ENCODE peak calls at places on chromosomes 5 and 9, in seven cellular contexts. W is choroid plexus epithelial cell, J is mammary epithelial cell, T is hepatocyte, Y is tibial artery, Z is astrocyte of the cerebellum, L is stomach. P is an unnamed sample.

GRCh38 chr9:17521456-17521855 is 57.4 kb upstream of the SH3GL2 start:
- DNase-seq in L (no peak), J (no peak), W (no peak), Z (no peak), T (no peak), Y (no peak), P (no peak)

GRCh38 chr5:37575541-37576489 is 196.7 kb downstream of the WDR70 start:
- DNase-seq in Y (no peak), Z (no peak), T (peak), L (no peak), J (no peak), W (peak), P (no peak)

GRCh38 chr9:3993783-3994182 is 306.1 kb downstream of the GLIS3 start:
- DNase-seq in J (no peak), L (no peak), T (no peak), W (no peak), Y (no peak), Z (no peak), P (no peak)

GRCh38 chr5:115419794-115420585 is 123.5 kb upstream of the CCDC112 start:
- DNase-seq in L (no peak), Z (peak), J (peak), T (peak), Y (no peak), W (peak), P (no peak)

GRCh38 chr5:75337366-75338021 is 474 bp downstream of the HMGCR start:
- DNase-seq in Z (no peak), T (peak), W (no peak), Y (peak), J (peak), L (peak), P (peak)

GRCh38 chr5:103562453-103563157 is at the start of gene NUDT12:
- DNase-seq in Z (peak), J (peak), Y (peak), W (peak), L (peak), T (peak), P (peak)

GRCh38 chr9:6450641-6451375 is 37.8 kb downstream of the UHRF2 start:
- DNase-seq in W (peak), Z (no peak), J (no peak), Y (no peak), L (no peak), T (no peak), P (no peak)

GRCh38 chr9:117777823-117778222 is 73.6 kb downstream of the TLR4 start:
- DNase-seq in L (no peak), Z (no peak), J (no peak), T (no peak), Y (no peak), W (no peak), P (no peak)

GRCh38 chr5:42886612-42887011 is 74.9 kb upstream of the SELENOP start:
- DNase-seq in W (peak), L (no peak), J (no peak), Y (no peak), T (no peak), Z (no peak), P (no peak)

GRCh38 chr5:62144395-62145022 is 161.5 kb upstream of the KIF2A start:
- DNase-seq in Y (no peak), J (peak), W (no peak), Z (peak), L (peak), T (no peak), P (no peak)

GRCh38 chr9:108682191-108682590 is 173.6 kb downstream of the ACTL7B start:
- DNase-seq in Y (no peak), W (no peak), Z (no peak), L (no peak), J (no peak), T (no peak), P (no peak)

GRCh38 chr5:133309981-133310630 is 258.3 kb downstream of the HSPA4 start:
- DNase-seq in W (peak), T (no peak), J (no peak), Z (no peak), L (no peak), Y (no peak), P (no peak)

GRCh38 chr9:84338792-84339191 is 1.8 kb downstream of the SLC28A3 start:
- DNase-seq in J (no peak), W (no peak), Y (no peak), L (no peak), Z (no peak), T (no peak), P (no peak)

GRCh38 chr5:95731571-95732554 is 727 bp downstream of the RHOBTB3 start:
- DNase-seq in W (peak), Y (peak), T (peak), J (peak), Z (no peak), L (peak), P (no peak)

GRCh38 chr5:95734156-95734555 is 3.0 kb downstream of the RHOBTB3 start:
- DNase-seq in L (no peak), Z (no peak), Y (no peak), W (no peak), T (no peak), J (no peak), P (no peak)

GRCh38 chr5:95734916-95735315 is 3.8 kb downstream of the RHOBTB3 start:
- DNase-seq in J (no peak), W (no peak), Z (peak), Y (no peak), L (no peak), T (no peak), P (no peak)

GRCh38 chr5:95730730-95731570 is at the start of gene RHOBTB3:
- DNase-seq in W (peak), J (peak), L (peak), Y (peak), T (peak), Z (peak), P (peak)

GRCh38 chr5:95733100-95733499 is 2.0 kb downstream of the RHOBTB3 start:
- DNase-seq in T (no peak), L (no peak), W (no peak), Y (no peak), J (no peak), Z (no peak), P (no peak)
- H3K4me3 ChIP-seq in T (peak), L (peak), W (peak), Y (peak), J (no peak), Z (peak), P (peak)

DNA sequence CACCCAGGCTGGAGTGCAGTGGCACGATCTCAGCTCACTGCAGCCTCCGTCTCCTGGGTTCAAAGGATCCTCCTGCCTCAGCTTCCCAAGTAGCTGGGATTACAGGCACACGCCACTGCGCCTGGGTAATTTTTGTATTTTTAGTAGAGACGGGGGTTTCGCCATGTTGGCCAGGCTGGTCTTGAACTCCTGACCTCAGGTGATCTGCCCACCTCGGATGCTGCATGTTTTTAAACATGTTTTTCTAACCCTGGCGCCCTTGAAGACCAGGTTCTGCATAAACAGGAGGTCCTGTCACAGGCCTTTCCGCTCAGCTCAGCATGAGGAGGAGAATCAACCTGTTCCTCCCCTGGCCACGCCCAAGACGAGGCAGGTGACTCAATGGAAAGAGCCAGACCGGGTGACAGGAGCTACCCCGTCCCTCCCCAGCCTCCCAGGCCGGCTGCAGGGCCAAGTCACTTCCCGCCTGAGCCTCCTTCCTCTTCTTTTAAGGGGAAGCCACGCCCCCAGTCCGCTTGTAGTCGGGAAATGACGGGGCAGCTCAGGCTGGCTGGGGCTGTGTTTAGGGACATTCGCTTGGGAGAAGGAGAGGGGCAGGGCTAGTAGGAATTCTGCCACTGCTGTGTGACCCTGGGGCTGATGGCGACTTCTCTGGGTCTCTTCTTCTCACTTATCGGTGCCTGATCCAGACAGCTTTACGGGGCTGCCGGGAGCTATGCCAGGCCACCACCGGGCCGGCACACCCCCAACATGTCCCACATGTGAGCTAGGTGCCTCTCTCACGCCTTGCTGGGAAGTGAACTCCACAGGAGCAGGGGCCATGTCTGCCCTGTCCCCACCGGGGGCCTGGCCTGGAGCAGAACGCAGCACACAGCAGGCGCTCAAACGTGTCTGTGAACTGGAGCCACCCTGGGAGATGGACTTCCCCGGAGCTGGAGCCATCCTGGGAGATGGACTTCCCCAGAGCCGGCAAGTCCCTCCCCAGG is 6.1 kb downstream of the NOTCH1 start:
- DNase-seq in T (peak), Y (peak), W (peak), J (no peak), Z (no peak), L (peak), P (peak)
- H3K4me3 ChIP-seq in T (no peak), Y (peak), W (no peak), J (no peak), Z (no peak), L (peak), P (no peak)

GRCh38 chr9:135787317-135787716 is 85.3 kb downstream of the KCNT1 start:
- DNase-seq in Y (no peak), L (no peak), Z (no peak), J (no peak), T (no peak), W (no peak), P (no peak)

GRCh38 chr9:135790356-135790755 is 88.4 kb downstream of the KCNT1 start:
- DNase-seq in T (no peak), J (no peak), Z (no peak), L (no peak), W (no peak), Y (no peak), P (no peak)

GRCh38 chr9:135787776-135788575 is 86.0 kb downstream of the KCNT1 start:
- DNase-seq in T (no peak), W (no peak), J (no peak), Y (no peak), L (no peak), Z (no peak), P (no peak)

GRCh38 chr9:135789838-135790291 is 87.9 kb downstream of the KCNT1 start:
- DNase-seq in J (no peak), Z (no peak), Y (no peak), L (no peak), W (no peak), T (no peak), P (no peak)

GRCh38 chr9:135788576-135789300 is 86.8 kb downstream of the KCNT1 start:
- DNase-seq in Z (no peak), L (no peak), J (no peak), T (no peak), Y (no peak), W (no peak), P (no peak)
- H3K4me3 ChIP-seq in Z (no peak), L (no peak), J (no peak), T (no peak), Y (no peak), W (no peak), P (no peak)

DNA sequence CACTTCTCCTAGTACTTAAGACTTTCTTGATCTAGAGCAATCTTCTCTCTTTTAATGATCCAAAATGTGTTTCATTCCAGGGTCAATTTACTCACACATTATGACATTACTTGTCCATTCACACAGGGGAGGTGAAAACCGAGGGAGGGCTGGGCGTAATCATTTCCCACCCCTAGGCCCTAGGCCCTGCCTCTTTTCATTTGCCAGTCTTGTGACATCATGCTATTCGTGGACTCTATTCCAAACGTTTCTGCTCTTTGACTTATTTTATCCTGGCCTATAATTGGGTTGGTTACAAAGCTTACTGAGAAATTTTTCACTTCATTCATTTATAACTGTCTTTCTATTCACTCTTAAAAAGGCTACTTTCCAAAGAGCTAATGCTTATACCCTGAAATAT is 2.4 kb downstream of the DCAF12 start:
- DNase-seq in L (no peak), Z (no peak), W (no peak), J (no peak), Y (no peak), T (no peak), P (no peak)
- H3K4me3 ChIP-seq in L (peak), Z (no peak), W (no peak), J (no peak), Y (no peak), T (no peak), P (no peak)

GRCh38 chr5:138870611-138871010 is 4.5 kb downstream of the LRRTM2 start:
- DNase-seq in J (peak), L (no peak), W (no peak), Z (no peak), T (no peak), Y (no peak), P (no peak)
- H3K4me3 ChIP-seq in J (no peak), L (no peak), W (no peak), Z (no peak), T (no peak), Y (no peak), P (no peak)

GRCh38 chr9:95092321-95093072 is 225.0 kb downstream of the FANCC start:
- DNase-seq in W (peak), Y (peak), J (peak), Z (peak), L (no peak), T (no peak), P (no peak)

GRCh38 chr9:95090871-95091573 is 226.5 kb downstream of the FANCC start:
- DNase-seq in W (no peak), J (no peak), Z (no peak), L (no peak), Y (peak), T (no peak), P (no peak)

GRCh38 chr9:95089916-95090791 is 227.4 kb downstream of the FANCC start:
- DNase-seq in L (peak), Y (peak), J (no peak), Z (no peak), W (no peak), T (no peak), P (no peak)

GRCh38 chr9:95091971-95092320 is 225.6 kb downstream of the FANCC start:
- DNase-seq in Z (peak), Y (no peak), J (no peak), T (peak), W (peak), L (no peak), P (no peak)

GRCh38 chr9:95091574-95091970 is 225.9 kb downstream of the FANCC start:
- DNase-seq in Z (peak), J (peak), W (peak), T (peak), L (no peak), Y (peak), P (no peak)
- H3K4me3 ChIP-seq in Z (no peak), J (no peak), W (no peak), T (no peak), L (no peak), Y (no peak), P (no peak)

P was measured in right atrium auricular region.